ENCODE peak calls at places on chromosomes 1 and 21, in five cellular contexts. N is fibroblast of lung, W is A549, F is heart left ventricle, A is K562. S is an unnamed sample.

GRCh38 chr1:99198377-99198776 is 65.9 kb upstream of the PLPPR4 start:
- DNase-seq in N (no peak), W (no peak), F (no peak), A (no peak), S (no peak)

GRCh38 chr1:31834501-31834900 is 18.7 kb upstream of the SPOCD1 start:
- DNase-seq in N (no peak), W (no peak), F (no peak), A (no peak), S (no peak)

GRCh38 chr21:42252267-42252666 is 33.3 kb downstream of the ABCG1 start:
- DNase-seq in N (no peak), W (no peak), F (no peak), A (no peak), S (no peak)

GRCh38 chr1:204909109-204909508 is 38.4 kb downstream of the NFASC start:
- DNase-seq in N (no peak), W (no peak), F (no peak), A (no peak), S (no peak)

GRCh38 chr1:235326719-235327558 is 1.0 kb downstream of the ARID4B start:
- DNase-seq in N (no peak), W (peak; percentile 28), F (peak; percentile 46), A (peak; percentile 72), S (peak; percentile 27)

GRCh38 chr1:221699582-221700519 is 42.0 kb downstream of the DUSP10 start:
- DNase-seq in N (no peak), W (no peak), F (no peak), A (no peak), S (peak; percentile 62)

GRCh38 chr21:39030127-39030884 is 152.9 kb downstream of the PSMG1 start:
- DNase-seq in N (no peak), W (no peak), F (peak; percentile 23), A (no peak), S (no peak)

GRCh38 chr21:36803801-36804452 is 105.0 kb downstream of the SIM2 start:
- DNase-seq in N (no peak), W (no peak), F (no peak), A (no peak), S (no peak)

GRCh38 chr1:153939476-153939875 is 7.0 kb downstream of the DENND4B start:
- DNase-seq in N (no peak), W (no peak), F (no peak), A (no peak), S (no peak)

GRCh38 chr1:216600730-216601426 is 122.4 kb downstream of the ESRRG start:
- DNase-seq in N (peak; percentile 87), W (peak; percentile 81), F (peak; percentile 87), A (no peak), S (peak; percentile 84)

GRCh38 chr1:163876546-163876945 is 554.8 kb downstream of the NUF2 start:
- DNase-seq in N (no peak), W (no peak), F (no peak), A (no peak), S (peak; percentile 19)

GRCh38 chr1:240878631-240879030 is 266.7 kb upstream of the GREM2 start:
- DNase-seq in N (no peak), W (no peak), F (no peak), A (no peak), S (no peak)

GRCh38 chr1:191026828-191027227 is 549.2 kb upstream of the BRINP3 start:
- DNase-seq in N (no peak), W (no peak), F (no peak), A (no peak), S (no peak)

GRCh38 chr1:157994704-157995540 is 1.5 kb downstream of the KIRREL1 start:
- DNase-seq in N (peak; percentile 37), W (no peak), F (no peak), A (no peak), S (no peak)
- H3K4me3 ChIP-seq in N (peak overlapping the region; percentile 91), W (peak overlapping the region; percentile 98), F (peak overlapping the region; percentile 97), A (no peak overlapping the region), S (peak overlapping the region; percentile 99)

GRCh38 chr1:198350456-198350855 is 190.0 kb downstream of the ATP6V1G3 start:
- DNase-seq in N (no peak), W (no peak), F (no peak), A (no peak), S (no peak)
- TF ChIP-seq CTCF in N (no peak), W (no peak), F (no peak), A (peak; percentile 24), S (peak; percentile 20)

DNA sequence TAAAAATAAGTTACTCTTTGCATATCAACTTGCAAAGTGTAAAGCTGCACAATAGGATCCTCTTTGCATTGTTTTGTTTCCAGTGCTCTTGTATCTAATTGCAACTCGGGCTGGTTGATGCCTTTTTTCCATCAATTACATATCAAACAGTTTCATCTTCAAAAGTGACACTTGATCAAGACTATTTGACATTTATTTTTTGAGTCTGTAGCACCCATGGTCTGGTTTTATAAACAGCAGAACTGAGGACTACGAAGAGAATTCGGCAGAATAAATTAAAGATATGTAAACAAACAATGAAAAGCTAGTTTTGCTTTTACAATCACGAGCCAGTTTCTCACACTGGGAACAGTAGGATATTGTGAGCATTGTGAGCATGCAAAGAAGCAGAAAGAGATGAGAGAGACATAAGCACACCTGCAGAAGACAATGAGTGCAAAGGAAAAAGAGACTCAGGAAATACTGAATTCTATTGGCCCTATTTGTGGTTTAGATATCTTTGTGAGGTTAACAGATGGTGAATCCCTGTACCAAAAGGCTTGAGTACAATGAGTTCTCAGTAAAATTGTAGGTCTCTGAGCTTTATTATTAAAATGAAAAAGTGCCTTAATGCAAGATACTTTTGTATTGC is 45.4 kb downstream of the RPL5 start:
- DNase-seq in N (no peak), W (no peak), F (no peak), A (no peak), S (peak; percentile 27)
- H3K4me3 ChIP-seq in N (peak overlapping the region; percentile 28), W (no peak overlapping the region), F (no peak overlapping the region), A (no peak overlapping the region), S (no peak overlapping the region)

GRCh38 chr1:245094954-245095353 is 59.8 kb upstream of the KIF26B start:
- DNase-seq in N (no peak), W (no peak), F (no peak), A (no peak), S (no peak)
- TF ChIP-seq CTCF in N (no peak), W (no peak), F (no peak), A (no peak), S (no peak)

GRCh38 chr1:116362050-116362449 is 11.0 kb upstream of the ATP1A1 start:
- DNase-seq in N (no peak), W (no peak), F (no peak), A (no peak), S (no peak)

GRCh38 chr1:116359060-116359830 is 13.8 kb upstream of the ATP1A1 start:
- DNase-seq in N (no peak), W (no peak), F (no peak), A (no peak), S (no peak)

GRCh38 chr1:116361648-116362047 is 11.4 kb upstream of the ATP1A1 start:
- DNase-seq in N (no peak), W (no peak), F (no peak), A (no peak), S (no peak)

GRCh38 chr1:116359871-116360270 is 13.2 kb upstream of the ATP1A1 start:
- DNase-seq in N (no peak), W (no peak), F (no peak), A (no peak), S (no peak)

DNA sequence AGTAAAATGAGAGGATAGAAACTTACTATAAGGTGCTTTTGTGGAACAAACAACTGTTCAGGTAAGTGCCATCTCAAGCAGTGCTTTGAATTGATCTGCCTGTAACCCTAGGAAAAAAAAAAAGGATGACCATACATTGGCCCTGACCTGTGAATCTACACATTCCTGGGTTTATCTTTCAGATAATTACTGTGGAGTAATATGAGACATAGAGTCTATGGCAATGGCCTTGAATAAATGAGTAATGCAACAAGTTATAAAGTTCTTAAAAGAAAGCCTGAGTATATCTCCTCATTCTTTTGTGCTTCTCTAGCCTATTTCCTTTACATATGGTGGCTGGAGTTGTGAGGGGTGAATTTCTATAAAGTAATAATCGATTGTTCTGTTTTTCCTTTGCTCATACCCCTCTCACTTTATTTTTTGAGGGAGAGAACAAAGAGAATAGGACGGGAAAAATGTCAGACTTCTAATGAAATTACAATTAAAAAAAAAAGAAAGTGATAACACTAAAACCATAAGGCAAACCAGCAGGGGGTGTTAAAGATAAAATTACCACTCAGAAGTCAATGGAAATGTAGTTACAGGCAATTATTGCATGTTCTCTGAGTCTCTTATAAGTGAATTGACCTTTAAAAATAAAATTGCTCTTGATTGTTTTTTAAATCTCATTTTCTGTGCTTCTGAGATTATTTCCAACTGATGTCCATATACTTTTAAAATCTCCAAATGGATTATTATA is 12.4 kb upstream of the ATP1A1 start:
- DNase-seq in N (peak; percentile 64), W (no peak), F (no peak), A (peak; percentile 42), S (peak; percentile 44)
- H3K4me3 ChIP-seq in N (no peak overlapping the region), W (no peak overlapping the region), F (no peak overlapping the region), A (no peak overlapping the region), S (no peak overlapping the region)

GRCh38 chr1:206914138-206914537 is 7.6 kb downstream of the FCMR start:
- DNase-seq in N (no peak), W (no peak), F (no peak), A (no peak), S (no peak)

GRCh38 chr1:206921772-206922265 is at the start of gene FCMR:
- DNase-seq in N (no peak), W (no peak), F (no peak), A (no peak), S (no peak)

GRCh38 chr1:206916000-206916709 is 5.6 kb downstream of the FCMR start:
- DNase-seq in N (no peak), W (no peak), F (no peak), A (no peak), S (no peak)

GRCh38 chr1:206915085-206915735 is 6.5 kb downstream of the FCMR start:
- DNase-seq in N (no peak), W (no peak), F (no peak), A (no peak), S (no peak)

GRCh38 chr1:206918076-206918475 is 3.7 kb downstream of the FCMR start:
- DNase-seq in N (no peak), W (no peak), F (no peak), A (no peak), S (no peak)
- TF ChIP-seq CTCF in N (no peak), W (no peak), F (no peak), A (no peak), S (no peak)

GRCh38 chr1:85133565-85134159 is 67.2 kb downstream of the SYDE2 start:
- DNase-seq in N (no peak), W (no peak), F (no peak), A (no peak), S (peak; percentile 36)
- H3K4me3 ChIP-seq in N (no peak overlapping the region), W (no peak overlapping the region), F (no peak overlapping the region), A (no peak overlapping the region), S (no peak overlapping the region)

DNA sequence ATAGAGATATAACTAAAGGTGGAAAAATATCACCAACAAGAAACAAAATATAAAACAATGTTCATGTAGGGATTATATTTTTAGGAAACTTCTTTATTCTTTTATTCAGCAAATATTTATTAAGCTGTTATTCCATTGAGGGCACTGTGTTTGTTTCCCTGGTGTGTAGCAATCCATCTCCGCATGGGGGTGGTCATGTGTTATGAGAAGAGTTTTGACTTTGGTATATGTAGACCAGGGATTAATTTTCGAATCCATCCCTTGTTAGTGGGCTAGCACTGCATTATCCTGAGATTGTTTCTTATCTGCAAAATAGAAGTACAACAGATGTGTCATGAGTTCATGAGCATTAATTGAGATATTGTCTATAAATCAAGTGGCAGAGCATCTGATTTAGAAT is 190.2 kb upstream of the LRRC7 start:
- DNase-seq in N (no peak), W (no peak), F (no peak), A (no peak), S (no peak)
- TF ChIP-seq CTCF in N (no peak), W (no peak), F (no peak), A (peak; percentile 64), S (no peak)

S was measured in fibroblast of villous mesenchyme.